ENCODE peak calls at places on chromosomes 1 and 21, in four cellular contexts. G is glutamatergic neuron, C is GDM1, V is brain microvascular endothelial cell. F is an unnamed sample.

GRCh38 chr1:200103961-200104583 is 76.6 kb downstream of the NR5A2 start:
- DNase-seq in C (no peak), V (no peak), G (no peak), F (no peak)

GRCh38 chr1:220884109-220884980 is 5.1 kb downstream of the HLX start:
- DNase-seq in C (no peak), G (peak), V (peak), F (no peak)

GRCh38 chr1:164611754-164612642 is 53.0 kb downstream of the PBX1 start:
- DNase-seq in C (no peak), V (peak), G (no peak), F (peak)

GRCh38 chr21:34812510-34813265 is 143.9 kb downstream of the CLIC6 start:
- DNase-seq in G (no peak), C (no peak), V (peak), F (no peak)

GRCh38 chr21:35503646-35504045 is 454.5 kb upstream of the RUNX1 start:
- DNase-seq in V (no peak), C (peak), G (no peak), F (no peak)

GRCh38 chr1:79790950-79791349 is 784.4 kb upstream of the ADGRL4 start:
- DNase-seq in G (no peak), C (no peak), V (no peak), F (no peak)

GRCh38 chr1:196001188-196001587 is 607.1 kb downstream of the KCNT2 start:
- DNase-seq in V (no peak), C (no peak), G (no peak), F (no peak)

GRCh38 chr1:161932668-161933067 is 91.0 kb downstream of the OLFML2B start:
- DNase-seq in V (no peak), G (no peak), C (no peak), F (no peak)

GRCh38 chr1:200035956-200036615 is 8.6 kb downstream of the NR5A2 start:
- DNase-seq in G (no peak), V (no peak), C (no peak), F (no peak)

GRCh38 chr1:28775121-28775942 is 36.6 kb upstream of the OPRD1 start:
- DNase-seq in C (no peak), V (peak), G (peak), F (peak)

GRCh38 chr1:230153655-230154296 is 86.7 kb downstream of the GALNT2 start:
- DNase-seq in V (no peak), C (no peak), G (no peak), F (no peak)

GRCh38 chr1:153380711-153381110 is 5.3 kb upstream of the S100A12 start:
- DNase-seq in V (no peak), G (no peak), C (no peak), F (no peak)

GRCh38 chr1:47708658-47709301 is 270.9 kb downstream of the FOXD2 start:
- DNase-seq in V (peak), G (peak), C (no peak), F (no peak)